ENCODE peak calls at places on chromosomes 16 and 17, in ten cellular contexts. B, R, J, D, L, O, V, P, E and A are unnamed samples.

GRCh38 chr16:14196539-14196938 is 125.4 kb downstream of the MRTFB start:
- DNase-seq in B (peak), R (no peak), L (no peak), E (no peak), V (no peak), P (no peak), D (no peak), O (peak), J (no peak), A (no peak)

GRCh38 chr17:75559958-75560533 is 27.6 kb upstream of the MYO15B start:
- DNase-seq in P (no peak), V (no peak), D (no peak), B (no peak), O (no peak), L (no peak), R (no peak), E (no peak), J (no peak), A (no peak)

GRCh38 chr17:2700491-2701141 is 10.9 kb downstream of the CLUH start:
- DNase-seq in L (no peak), D (peak), V (no peak), R (no peak), J (no peak), E (no peak), O (no peak), B (peak), P (no peak), A (no peak)

GRCh38 chr17:2171725-2172446 is 117.0 kb downstream of the HIC1 start:
- DNase-seq in J (no peak), O (peak), V (no peak), E (peak), L (no peak), P (no peak), B (peak), D (no peak), R (peak), A (no peak)

GRCh38 chr17:67239597-67239996 is 5.4 kb downstream of the HELZ start:
- DNase-seq in J (no peak), B (no peak), E (no peak), D (no peak), R (no peak), V (no peak), P (no peak), O (peak), L (no peak), A (no peak)

GRCh38 chr16:21646721-21647561 is 5.5 kb downstream of the IGSF6 start:
- DNase-seq in J (peak), D (no peak), L (peak), E (no peak), R (no peak), P (no peak), B (no peak), O (peak), V (no peak), A (no peak)

GRCh38 chr17:76188213-76189060 is 47.4 kb upstream of the FOXJ1 start:
- DNase-seq in D (no peak), L (no peak), J (no peak), P (no peak), V (no peak), R (no peak), O (peak), B (no peak), E (no peak), A (no peak)

GRCh38 chr16:52498640-52499039 is 48.3 kb downstream of the TOX3 start:
- DNase-seq in V (peak), D (no peak), O (no peak), B (no peak), R (peak), P (peak), J (no peak), E (no peak), L (no peak), A (no peak)

GRCh38 chr17:15513058-15513858 is 45.8 kb upstream of the CDRT4 start:
- DNase-seq in O (no peak), D (no peak), B (no peak), R (peak), J (no peak), E (no peak), V (no peak), P (no peak), L (no peak), A (no peak)